ENCODE peak calls at places on chromosomes 12 and 14, in eight cellular contexts. One of them, this sample, is unnamed.

GRCh38 chr12:128486951-128487350 is 220.0 kb downstream of the TMEM132C start:
- DNase-seq in fibroblast of the conjunctiva: no peak
- DNase-seq in EH: no peak
- DNase-seq in lower leg skin: peak
- DNase-seq in foreskin fibroblast: no peak
- DNase-seq in HFF-Myc: no peak
- DNase-seq in EL: no peak
- DNase-seq in activated naive CD8-positive, alpha-beta T cell treated with anti-CD3 and anti-CD28 coated beads, Interleukin-2, amount 50 U/mL, for 24 hours: no peak
- DNase-seq in this sample: no peak

GRCh38 chr14:24463017-24463805 is 20.6 kb upstream of the SDR39U1 start:
- DNase-seq in HFF-Myc: no peak
- DNase-seq in EH: no peak
- DNase-seq in activated naive CD8-positive, alpha-beta T cell treated with anti-CD3 and anti-CD28 coated beads, Interleukin-2, amount 50 U/mL, for 24 hours: no peak
- DNase-seq in lower leg skin: no peak
- DNase-seq in fibroblast of the conjunctiva: no peak
- DNase-seq in EL: no peak
- DNase-seq in foreskin fibroblast: no peak
- DNase-seq in this sample: no peak

GRCh38 chr12:63944586-63945228 is 100.2 kb downstream of the SRGAP1 start:
- DNase-seq in EL: no peak
- DNase-seq in fibroblast of the conjunctiva: no peak
- DNase-seq in activated naive CD8-positive, alpha-beta T cell treated with anti-CD3 and anti-CD28 coated beads, Interleukin-2, amount 50 U/mL, for 24 hours: no peak
- DNase-seq in foreskin fibroblast: no peak
- DNase-seq in HFF-Myc: no peak
- DNase-seq in EH: no peak
- DNase-seq in lower leg skin: no peak
- DNase-seq in this sample: no peak

GRCh38 chr14:104090071-104090748 is 4.7 kb downstream of the ASPG start:
- DNase-seq in activated naive CD8-positive, alpha-beta T cell treated with anti-CD3 and anti-CD28 coated beads, Interleukin-2, amount 50 U/mL, for 24 hours: no peak
- DNase-seq in HFF-Myc: no peak
- DNase-seq in fibroblast of the conjunctiva: no peak
- DNase-seq in EL: no peak
- DNase-seq in foreskin fibroblast: no peak
- DNase-seq in EH: no peak
- DNase-seq in lower leg skin: no peak
- DNase-seq in this sample: peak

GRCh38 chr12:30548203-30548602 is 147.5 kb downstream of the IPO8 start:
- DNase-seq in HFF-Myc: no peak
- DNase-seq in foreskin fibroblast: no peak
- DNase-seq in EH: no peak
- DNase-seq in fibroblast of the conjunctiva: no peak
- DNase-seq in activated naive CD8-positive, alpha-beta T cell treated with anti-CD3 and anti-CD28 coated beads, Interleukin-2, amount 50 U/mL, for 24 hours: no peak
- DNase-seq in lower leg skin: no peak
- DNase-seq in EL: no peak
- DNase-seq in this sample: no peak

GRCh38 chr14:66288511-66288910 is 197.7 kb upstream of the CCDC196 start:
- DNase-seq in foreskin fibroblast: peak
- DNase-seq in EH: no peak
- DNase-seq in fibroblast of the conjunctiva: no peak
- DNase-seq in HFF-Myc: no peak
- DNase-seq in EL: peak
- DNase-seq in activated naive CD8-positive, alpha-beta T cell treated with anti-CD3 and anti-CD28 coated beads, Interleukin-2, amount 50 U/mL, for 24 hours: no peak
- DNase-seq in lower leg skin: no peak
- DNase-seq in this sample: no peak

GRCh38 chr14:93008381-93008780 is 85.4 kb downstream of the CHGA start:
- DNase-seq in EH: peak
- DNase-seq in HFF-Myc: no peak
- DNase-seq in EL: peak
- DNase-seq in foreskin fibroblast: peak
- DNase-seq in lower leg skin: no peak
- DNase-seq in activated naive CD8-positive, alpha-beta T cell treated with anti-CD3 and anti-CD28 coated beads, Interleukin-2, amount 50 U/mL, for 24 hours: no peak
- DNase-seq in fibroblast of the conjunctiva: peak
- DNase-seq in this sample: peak

GRCh38 chr12:96197503-96198272 is 3.5 kb downstream of the ELK3 start:
- DNase-seq in HFF-Myc: peak
- DNase-seq in EH: peak
- DNase-seq in foreskin fibroblast: peak
- DNase-seq in fibroblast of the conjunctiva: peak
- DNase-seq in EL: peak
- DNase-seq in lower leg skin: no peak
- DNase-seq in activated naive CD8-positive, alpha-beta T cell treated with anti-CD3 and anti-CD28 coated beads, Interleukin-2, amount 50 U/mL, for 24 hours: no peak
- DNase-seq in this sample: peak

GRCh38 chr12:11513288-11513687 is 117.9 kb upstream of the PRB2 start:
- DNase-seq in EH: peak
- DNase-seq in HFF-Myc: no peak
- DNase-seq in activated naive CD8-positive, alpha-beta T cell treated with anti-CD3 and anti-CD28 coated beads, Interleukin-2, amount 50 U/mL, for 24 hours: no peak
- DNase-seq in foreskin fibroblast: peak
- DNase-seq in lower leg skin: peak
- DNase-seq in EL: no peak
- DNase-seq in fibroblast of the conjunctiva: no peak
- DNase-seq in this sample: no peak

GRCh38 chr14:99644723-99645544 is at the start of gene HHIPL1:
- DNase-seq in lower leg skin: no peak
- DNase-seq in fibroblast of the conjunctiva: no peak
- DNase-seq in activated naive CD8-positive, alpha-beta T cell treated with anti-CD3 and anti-CD28 coated beads, Interleukin-2, amount 50 U/mL, for 24 hours: no peak
- DNase-seq in EH: peak
- DNase-seq in HFF-Myc: no peak
- DNase-seq in foreskin fibroblast: peak
- DNase-seq in EL: peak
- DNase-seq in this sample: peak

GRCh38 chr12:65828711-65829339 is 4.5 kb downstream of the HMGA2 start:
- DNase-seq in activated naive CD8-positive, alpha-beta T cell treated with anti-CD3 and anti-CD28 coated beads, Interleukin-2, amount 50 U/mL, for 24 hours: no peak
- DNase-seq in HFF-Myc: no peak
- DNase-seq in fibroblast of the conjunctiva: no peak
- DNase-seq in EH: no peak
- DNase-seq in lower leg skin: no peak
- DNase-seq in EL: no peak
- DNase-seq in foreskin fibroblast: no peak
- DNase-seq in this sample: no peak

GRCh38 chr12:51744235-51744634 is 104.3 kb downstream of the FIGNL2 start:
- DNase-seq in fibroblast of the conjunctiva: no peak
- DNase-seq in EL: peak
- DNase-seq in activated naive CD8-positive, alpha-beta T cell treated with anti-CD3 and anti-CD28 coated beads, Interleukin-2, amount 50 U/mL, for 24 hours: no peak
- DNase-seq in foreskin fibroblast: peak
- DNase-seq in lower leg skin: no peak
- DNase-seq in EH: peak
- DNase-seq in HFF-Myc: no peak
- DNase-seq in this sample: no peak

GRCh38 chr14:97156705-97157104 is 359.5 kb downstream of the VRK1 start:
- DNase-seq in EH: no peak
- DNase-seq in fibroblast of the conjunctiva: no peak
- DNase-seq in HFF-Myc: no peak
- DNase-seq in activated naive CD8-positive, alpha-beta T cell treated with anti-CD3 and anti-CD28 coated beads, Interleukin-2, amount 50 U/mL, for 24 hours: no peak
- DNase-seq in EL: no peak
- DNase-seq in lower leg skin: no peak
- DNase-seq in foreskin fibroblast: no peak
- DNase-seq in this sample: no peak

GRCh38 chr14:100446572-100446971 is 123.4 kb downstream of the SLC25A47 start:
- DNase-seq in EH: no peak
- DNase-seq in activated naive CD8-positive, alpha-beta T cell treated with anti-CD3 and anti-CD28 coated beads, Interleukin-2, amount 50 U/mL, for 24 hours: peak
- DNase-seq in foreskin fibroblast: no peak
- DNase-seq in lower leg skin: no peak
- DNase-seq in fibroblast of the conjunctiva: no peak
- DNase-seq in EL: no peak
- DNase-seq in HFF-Myc: no peak
- DNase-seq in this sample: no peak

GRCh38 chr14:92735344-92735743 is 13.1 kb downstream of the LGMN start:
- DNase-seq in activated naive CD8-positive, alpha-beta T cell treated with anti-CD3 and anti-CD28 coated beads, Interleukin-2, amount 50 U/mL, for 24 hours: no peak
- DNase-seq in HFF-Myc: no peak
- DNase-seq in fibroblast of the conjunctiva: no peak
- DNase-seq in EL: no peak
- DNase-seq in foreskin fibroblast: no peak
- DNase-seq in lower leg skin: no peak
- DNase-seq in EH: no peak
- DNase-seq in this sample: no peak

GRCh38 chr12:66065623-66066022 is 64.9 kb downstream of the LLPH start:
- DNase-seq in HFF-Myc: peak
- DNase-seq in EL: peak
- DNase-seq in EH: peak
- DNase-seq in lower leg skin: no peak
- DNase-seq in activated naive CD8-positive, alpha-beta T cell treated with anti-CD3 and anti-CD28 coated beads, Interleukin-2, amount 50 U/mL, for 24 hours: no peak
- DNase-seq in fibroblast of the conjunctiva: no peak
- DNase-seq in foreskin fibroblast: peak
- DNase-seq in this sample: no peak

GRCh38 chr14:65846469-65846868 is 433.9 kb downstream of the FUT8 start:
- DNase-seq in EL: no peak
- DNase-seq in fibroblast of the conjunctiva: no peak
- DNase-seq in lower leg skin: no peak
- DNase-seq in activated naive CD8-positive, alpha-beta T cell treated with anti-CD3 and anti-CD28 coated beads, Interleukin-2, amount 50 U/mL, for 24 hours: no peak
- DNase-seq in HFF-Myc: no peak
- DNase-seq in EH: no peak
- DNase-seq in foreskin fibroblast: no peak
- DNase-seq in this sample: no peak

GRCh38 chr14:33432407-33433023 is 493.8 kb downstream of the NPAS3 start:
- DNase-seq in fibroblast of the conjunctiva: peak
- DNase-seq in foreskin fibroblast: peak
- DNase-seq in HFF-Myc: no peak
- DNase-seq in EH: peak
- DNase-seq in activated naive CD8-positive, alpha-beta T cell treated with anti-CD3 and anti-CD28 coated beads, Interleukin-2, amount 50 U/mL, for 24 hours: no peak
- DNase-seq in lower leg skin: no peak
- DNase-seq in EL: peak
- DNase-seq in this sample: no peak

GRCh38 chr12:129304532-129304931 is 451.3 kb downstream of the GLT1D1 start:
- DNase-seq in EH: no peak
- DNase-seq in HFF-Myc: no peak
- DNase-seq in activated naive CD8-positive, alpha-beta T cell treated with anti-CD3 and anti-CD28 coated beads, Interleukin-2, amount 50 U/mL, for 24 hours: no peak
- DNase-seq in EL: no peak
- DNase-seq in lower leg skin: no peak
- DNase-seq in fibroblast of the conjunctiva: no peak
- DNase-seq in foreskin fibroblast: no peak
- DNase-seq in this sample: no peak

GRCh38 chr14:29446971-29447370 is 480.7 kb downstream of the PRKD1 start:
- DNase-seq in EL: no peak
- DNase-seq in foreskin fibroblast: no peak
- DNase-seq in fibroblast of the conjunctiva: no peak
- DNase-seq in activated naive CD8-positive, alpha-beta T cell treated with anti-CD3 and anti-CD28 coated beads, Interleukin-2, amount 50 U/mL, for 24 hours: no peak
- DNase-seq in EH: no peak
- DNase-seq in lower leg skin: no peak
- DNase-seq in HFF-Myc: no peak
- DNase-seq in this sample: no peak

GRCh38 chr12:115451785-115452736 is 768.1 kb upstream of the TBX3 start:
- DNase-seq in foreskin fibroblast: peak
- DNase-seq in lower leg skin: no peak
- DNase-seq in activated naive CD8-positive, alpha-beta T cell treated with anti-CD3 and anti-CD28 coated beads, Interleukin-2, amount 50 U/mL, for 24 hours: peak
- DNase-seq in HFF-Myc: no peak
- DNase-seq in EH: peak
- DNase-seq in EL: peak
- DNase-seq in fibroblast of the conjunctiva: no peak
- DNase-seq in this sample: peak

This sample was measured in osteoblast.